ENCODE peak calls at places on chromosomes 6 and 20, in seven cellular contexts. C, M, W, X, E, K and T are unnamed samples.

GRCh38 chr20:38806855-38807655 is 1.6 kb downstream of the PPP1R16B start:
- DNase-seq in K (no peak), X (no peak), W (no peak), E (no peak), M (no peak), C (no peak), T (no peak)

GRCh38 chr6:54286141-54286540 is 22.1 kb upstream of the TINAG start:
- DNase-seq in E (no peak), W (no peak), X (no peak), K (peak; percentile 66), C (no peak), M (no peak), T (peak; percentile 78)

GRCh38 chr20:64095455-64095854 is 11.3 kb upstream of the LKAAEAR1 start:
- DNase-seq in W (no peak), E (no peak), X (no peak), M (no peak), K (no peak), C (no peak), T (no peak)

GRCh38 chr20:5156670-5157448 is 30.1 kb downstream of the CDS2 start:
- DNase-seq in M (no peak), X (no peak), E (no peak), W (no peak), K (peak; percentile 56), C (no peak), T (peak; percentile 58)

GRCh38 chr20:40930561-40930960 is 98.1 kb upstream of the TOP1 start:
- DNase-seq in X (no peak), W (no peak), K (peak; percentile 6), M (no peak), C (no peak), E (no peak), T (no peak)

GRCh38 chr6:142885182-142885867 is 59.7 kb downstream of the HIVEP2 start:
- DNase-seq in X (peak; percentile 100), W (peak; percentile 38), M (peak; percentile 76), K (peak; percentile 100), E (no peak), C (no peak), T (peak; percentile 93)

GRCh38 chr6:128807577-128807976 is 75.4 kb upstream of the LAMA2 start:
- DNase-seq in K (peak; percentile 26), C (no peak), E (no peak), W (no peak), M (no peak), X (peak; percentile 21), T (peak; percentile 61)

GRCh38 chr6:122730775-122731386 is 48.6 kb upstream of the FABP7 start:
- DNase-seq in X (no peak), M (no peak), W (no peak), C (no peak), E (no peak), K (no peak), T (peak; percentile 55)

GRCh38 chr6:154298297-154298696 is 58.3 kb downstream of the IPCEF1 start:
- DNase-seq in W (no peak), M (no peak), X (peak; percentile 75), E (no peak), C (no peak), K (peak; percentile 62), T (peak; percentile 15)

GRCh38 chr6:24666097-24666615 is 543 bp downstream of the TDP2 start:
- DNase-seq in K (peak; percentile 39), X (no peak), E (no peak), C (peak; percentile 75), M (no peak), W (peak; percentile 17), T (peak; percentile 25)

GRCh38 chr6:73134588-73134987 is 90.7 kb downstream of the KHDC1L start:
- DNase-seq in W (no peak), C (peak; percentile 73), K (no peak), X (no peak), E (peak; percentile 52), M (no peak), T (peak; percentile 41)

GRCh38 chr6:51462896-51463679 is 624.3 kb downstream of the PKHD1 start:
- DNase-seq in E (no peak), X (no peak), K (no peak), C (no peak), M (no peak), W (no peak), T (no peak)

GRCh38 chr20:32527447-32528055 is 57.6 kb downstream of the NOL4L start:
- DNase-seq in C (no peak), X (no peak), K (no peak), E (no peak), W (no peak), M (no peak), T (no peak)
- H3K4me3 ChIP-seq in C (no peak overlapping the region), X (no peak overlapping the region), K (no peak overlapping the region), E (no peak overlapping the region), W (no peak overlapping the region), M (no peak overlapping the region), T (no peak overlapping the region)

GRCh38 chr6:83431545-83432165 is 804 bp upstream of the ME1 start:
- DNase-seq in X (no peak), K (no peak), M (no peak), E (no peak), C (no peak), W (peak; percentile 42), T (no peak)
- H3K4me3 ChIP-seq in X (peak overlapping the region; percentile 79), K (peak overlapping the region; percentile 69), M (peak overlapping the region; percentile 64), E (no peak overlapping the region), C (no peak overlapping the region), W (peak overlapping the region; percentile 71), T (peak overlapping the region; percentile 71)

DNA sequence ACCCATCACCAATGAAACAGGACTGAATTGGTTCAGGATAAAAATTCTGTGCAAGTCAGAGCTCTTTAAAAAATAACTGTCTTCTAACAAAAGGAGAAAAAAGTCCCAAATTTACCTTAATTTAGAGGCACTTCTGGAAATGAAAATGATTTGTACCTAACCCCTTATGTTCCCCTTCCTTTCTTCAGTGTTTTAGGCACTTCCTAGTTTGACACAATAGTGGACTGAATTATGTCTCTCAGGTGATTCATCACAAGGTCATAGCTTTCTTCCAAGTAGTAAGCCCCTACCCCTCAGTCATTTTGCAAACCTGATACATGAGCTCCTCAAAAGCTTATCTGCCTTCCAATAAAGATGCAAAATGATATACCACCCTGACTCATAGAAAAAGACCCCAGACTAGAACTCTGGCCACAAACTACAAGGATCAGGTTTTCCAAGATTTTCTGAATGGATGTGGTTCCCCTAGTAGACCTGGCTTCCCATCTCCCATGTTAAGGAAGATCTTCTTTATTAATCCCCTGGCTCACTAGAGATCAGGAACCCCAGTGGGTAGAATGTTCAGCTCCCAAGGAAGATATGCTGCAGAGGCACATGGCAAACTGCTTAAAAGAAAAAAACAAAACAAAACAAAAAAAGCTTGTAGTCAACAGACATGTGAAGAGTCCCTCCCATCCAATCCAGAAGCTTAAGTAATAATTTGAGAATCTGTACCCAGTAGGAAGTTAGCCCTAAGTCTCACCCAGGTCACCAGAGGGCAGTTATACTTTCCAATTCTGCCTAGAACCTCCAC is 3.6 kb downstream of the PPP1R10 start:
- DNase-seq in C (no peak), M (no peak), W (no peak), E (no peak), X (no peak), K (peak; percentile 41), T (no peak)
- H3K4me3 ChIP-seq in C (no peak overlapping the region), M (no peak overlapping the region), W (peak overlapping the region; percentile 93), E (no peak overlapping the region), X (no peak overlapping the region), K (peak overlapping the region; percentile 100), T (no peak overlapping the region)

GRCh38 chr6:163501440-163501839 is 86.9 kb downstream of the QKI start:
- DNase-seq in X (no peak), W (no peak), C (no peak), M (no peak), K (no peak), E (no peak), T (no peak)
- H3K4me3 ChIP-seq in X (no peak overlapping the region), W (no peak overlapping the region), C (no peak overlapping the region), M (no peak overlapping the region), K (no peak overlapping the region), E (no peak overlapping the region), T (no peak overlapping the region)